ENCODE peak calls at places on chromosomes 4 and X, in four cellular contexts. F is iris pigment epithelial cell; E is stimulated activated naive CD8-positive, alpha-beta T cell treated with anti-CD3 and anti-CD28 coated beads, Interleukin-15, Interleukin-2, amounts not matched to agents 100 U/mL and 50 U/mL, for 24 hours; T is GM13976. Y is an unnamed sample.

GRCh38 chr4:48635310-48635709 is 144.8 kb downstream of the FRYL start:
- DNase-seq in F (peak), E (peak), T (no peak), Y (peak)

GRCh38 chrX:69238153-69238959 is 73.1 kb upstream of the PJA1 start:
- DNase-seq in F (no peak), E (no peak), T (no peak), Y (no peak)

GRCh38 chrX:39577976-39578962 is 519.5 kb downstream of the BCOR start:
- DNase-seq in F (no peak), E (peak), T (peak), Y (no peak)

GRCh38 chrX:113929004-113929403 is 654.9 kb upstream of the HTR2C start:
- DNase-seq in F (peak), E (no peak), T (peak), Y (peak)

GRCh38 chrX:135168533-135168932 is 2.7 kb downstream of the CT55 start:
- DNase-seq in F (no peak), E (no peak), T (no peak), Y (no peak)

GRCh38 chr4:79022529-79022928 is 83.3 kb upstream of the PAQR3 start:
- DNase-seq in F (no peak), E (no peak), T (no peak), Y (no peak)

GRCh38 chr4:168540086-168540864 is 43.4 kb downstream of the PALLD start:
- DNase-seq in F (peak), E (no peak), T (no peak), Y (no peak)

GRCh38 chr4:7228734-7229133 is 36.4 kb downstream of the SORCS2 start:
- DNase-seq in F (no peak), E (no peak), T (no peak), Y (no peak)

GRCh38 chr4:59772740-59773139 is 1427.4 kb upstream of the ADGRL3 start:
- DNase-seq in F (no peak), E (no peak), T (no peak), Y (no peak)

GRCh38 chr4:61212788-61213187 is 12.7 kb downstream of the ADGRL3 start:
- DNase-seq in F (no peak), E (no peak), T (no peak), Y (no peak)

GRCh38 chrX:2188316-2188715 is 312.5 kb downstream of the DHRSX start:
- DNase-seq in F (peak), E (no peak), T (no peak), Y (no peak)

GRCh38 chrX:120549483-120550452 is 11.0 kb downstream of the CUL4B start:
- DNase-seq in F (peak), E (peak), T (no peak), Y (peak)

GRCh38 chr4:3304831-3305609 is 12.2 kb downstream of the RGS12 start:
- DNase-seq in F (peak), E (no peak), T (no peak), Y (no peak)

GRCh38 chr4:173367946-173368345 is 2.8 kb upstream of the SAP30 start:
- DNase-seq in F (peak), E (no peak), T (no peak), Y (no peak)